ENCODE peak calls at places on chromosomes 12 and 14, in seven cellular contexts. U is NCI-H1105, M is left ventricle myocardium inferior, N is EH, X is dorsolateral prefrontal cortex, W is thoracic aorta, A is NCI-H1417. P is an unnamed sample.

GRCh38 chr14:90660865-90661570 is 155.2 kb downstream of the TTC7B start:
- DNase-seq in U (no peak), M (peak; percentile 48), N (no peak), X (peak; percentile 67), W (no peak), A (no peak), P (no peak)

GRCh38 chr14:101843665-101844064 is 82.2 kb downstream of the PPP2R5C start:
- DNase-seq in U (no peak), M (no peak), N (no peak), X (no peak), W (no peak), A (no peak), P (peak; percentile 81)

GRCh38 chr12:109581856-109582255 is 8.3 kb downstream of the MVK start:
- DNase-seq in U (no peak), M (no peak), N (peak; percentile 53), X (no peak), W (no peak), A (no peak), P (peak; percentile 96)

GRCh38 chr12:108996320-108996719 is 24.5 kb downstream of the SVOP start:
- DNase-seq in U (no peak), M (no peak), N (no peak), X (no peak), W (no peak), A (no peak), P (no peak)

GRCh38 chr12:107990325-107990724 is 138.8 kb upstream of the WSCD2 start:
- DNase-seq in U (peak; percentile 21), M (peak; percentile 16), N (peak; percentile 1), X (peak; percentile 51), W (no peak), A (no peak), P (no peak)

GRCh38 chr12:130870442-130871285 is 1.2 kb upstream of the RAN start:
- DNase-seq in U (no peak), M (peak; percentile 53), N (peak; percentile 90), X (peak; percentile 27), W (peak; percentile 65), A (peak; percentile 66), P (peak; percentile 98)

GRCh38 chr12:107684029-107684790 is 1.4 kb upstream of the PWP1 start:
- DNase-seq in U (no peak), M (no peak), N (peak; percentile 47), X (no peak), W (no peak), A (no peak), P (peak; percentile 81)

GRCh38 chr14:101253948-101254347 is 307.3 kb upstream of the DIO3 start:
- DNase-seq in U (no peak), M (no peak), N (no peak), X (no peak), W (no peak), A (no peak), P (peak; percentile 70)

GRCh38 chr12:111424189-111424792 is 18.6 kb downstream of the SH2B3 start:
- DNase-seq in U (no peak), M (no peak), N (no peak), X (no peak), W (no peak), A (no peak), P (peak; percentile 92)

GRCh38 chr12:131408036-131408365 is 302.9 kb upstream of the SFSWAP start:
- DNase-seq in U (no peak), M (no peak), N (no peak), X (no peak), W (no peak), A (no peak), P (no peak)

GRCh38 chr12:1384910-1385309 is 209.5 kb downstream of the FBXL14 start:
- DNase-seq in U (no peak), M (no peak), N (no peak), X (no peak), W (no peak), A (no peak), P (no peak)

GRCh38 chr12:101407054-101407437 is 526 bp downstream of the ARL1 start:
- DNase-seq in U (peak; percentile 28), M (no peak), N (no peak), X (no peak), W (no peak), A (peak; percentile 68), P (no peak)

GRCh38 chr12:6914246-6914947 is at the start of gene ENO2:
- DNase-seq in U (peak; percentile 49), M (peak; percentile 79), N (peak; percentile 79), X (peak; percentile 94), W (peak; percentile 60), A (peak; percentile 86), P (peak; percentile 98)

GRCh38 chr12:10033783-10034381 is 3.4 kb downstream of the CLEC9A start:
- DNase-seq in U (no peak), M (no peak), N (peak; percentile 49), X (no peak), W (no peak), A (no peak), P (peak; percentile 75)

GRCh38 chr14:94575730-94576585 is 5.3 kb upstream of the SERPINA5 start:
- DNase-seq in U (no peak), M (no peak), N (peak; percentile 85), X (no peak), W (no peak), A (no peak), P (peak; percentile 87)

GRCh38 chr14:69713127-69713800 is 53.7 kb upstream of the SRSF5 start:
- DNase-seq in U (peak; percentile 87), M (no peak), N (no peak), X (peak; percentile 66), W (no peak), A (peak; percentile 96), P (no peak)

GRCh38 chr12:121289962-121290361 is 6.5 kb downstream of the CAMKK2 start:
- DNase-seq in U (no peak), M (no peak), N (no peak), X (peak; percentile 30), W (no peak), A (no peak), P (no peak)

GRCh38 chr12:66709893-66710292 is 31.0 kb upstream of the GRIP1 start:
- DNase-seq in U (no peak), M (no peak), N (no peak), X (no peak), W (no peak), A (no peak), P (no peak)

GRCh38 chr14:102967506-102967795 is 45.0 kb downstream of the AMN start:
- DNase-seq in U (no peak), M (no peak), N (no peak), X (no peak), W (no peak), A (no peak), P (no peak)

GRCh38 chr12:41205070-41205715 is 17.1 kb downstream of the PDZRN4 start:
- DNase-seq in U (no peak), M (no peak), N (no peak), X (no peak), W (no peak), A (no peak), P (no peak)

GRCh38 chr12:48973992-48974673 is 2.6 kb upstream of the WNT10B start:
- DNase-seq in U (no peak), M (peak; percentile 58), N (peak; percentile 46), X (no peak), W (no peak), A (no peak), P (peak; percentile 98)

GRCh38 chr12:51846911-51847829 is 1.3 kb downstream of the FIGNL2 start:
- DNase-seq in U (no peak), M (peak; percentile 65), N (peak; percentile 48), X (peak; percentile 20), W (no peak), A (peak; percentile 72), P (peak; percentile 96)

GRCh38 chr12:121241203-121241970 is 31.5 kb downstream of the P2RX4 start:
- DNase-seq in U (no peak), M (no peak), N (no peak), X (no peak), W (no peak), A (no peak), P (peak; percentile 78)

GRCh38 chr12:130044991-130045621 is 117.2 kb upstream of the FZD10 start:
- DNase-seq in U (no peak), M (no peak), N (no peak), X (no peak), W (no peak), A (peak; percentile 92), P (peak; percentile 79)